ENCODE peak calls at places on chromosome 5, in six cellular contexts. G is IMR-90, D is A673, W is endothelial cell, Z is mucosa of descending colon, B is astrocyte. V is an unnamed sample.

GRCh38 chr5:126676195-126676624 is 75.5 kb downstream of the PHAX start:
- DNase-seq in W (peak), G (peak), Z (peak), D (peak), B (peak), V (peak)

GRCh38 chr5:14545308-14545707 is 36.3 kb upstream of the OTULINL start:
- DNase-seq in B (no peak), G (no peak), D (no peak), W (no peak), Z (no peak), V (no peak)

GRCh38 chr5:14574891-14575496 is 6.6 kb upstream of the OTULINL start:
- DNase-seq in Z (peak), G (no peak), D (no peak), B (no peak), W (no peak), V (no peak)

GRCh38 chr5:151095341-151096000 is 14.6 kb upstream of the TNIP1 start:
- DNase-seq in B (no peak), D (no peak), G (no peak), W (no peak), Z (peak), V (no peak)

GRCh38 chr5:3023678-3024077 is 272.2 kb upstream of the IRX2 start:
- DNase-seq in W (no peak), Z (no peak), G (no peak), D (no peak), B (no peak), V (no peak)

GRCh38 chr5:157290981-157291711 is 25.2 kb downstream of the CYFIP2 start:
- DNase-seq in B (peak), G (no peak), D (no peak), W (no peak), Z (peak), V (no peak)

GRCh38 chr5:34676409-34676808 is 20.3 kb downstream of the RAI14 start:
- DNase-seq in Z (no peak), B (peak), G (peak), D (no peak), W (no peak), V (no peak)

GRCh38 chr5:151595411-151595826 is 4.3 kb upstream of the FAT2 start:
- DNase-seq in W (no peak), G (no peak), Z (no peak), D (no peak), B (no peak), V (no peak)

GRCh38 chr5:166926098-166926497 is 1365.3 kb upstream of the WWC1 start:
- DNase-seq in Z (no peak), G (no peak), B (peak), D (peak), W (no peak), V (no peak)

GRCh38 chr5:373710-374602 is 52.4 kb downstream of the AHRR start:
- DNase-seq in G (peak), B (peak), Z (peak), W (peak), D (peak), V (peak)

V was measured in WTC11.